ENCODE peak calls at places on chromosomes 12 and 14, in nine cellular contexts. R is OCI-LY7; M is T-helper 9 cell; W is NCI-H1092; X is AML-193; L is stimulated activated CD8-positive, alpha-beta memory T cell treated with anti-CD3 and anti-CD28 coated beads, Interleukin-15, amount 100 ng/mL, for 24 hours; Q is heart left ventricle; N is ELF-1; K is mammary epithelial cell. E is an unnamed sample.

GRCh38 chr12:27467641-27468040 is 21.1 kb downstream of the SMCO2 start:
- DNase-seq in R (no peak), M (no peak), W (no peak), X (no peak), L (no peak), Q (no peak), N (no peak), K (no peak), E (no peak)

GRCh38 chr12:105317453-105317852 is 13.0 kb upstream of the C12orf75 start:
- DNase-seq in R (no peak), M (no peak), W (no peak), X (no peak), L (no peak), Q (no peak), N (peak; percentile 24), K (peak; percentile 32), E (no peak)

GRCh38 chr12:4856556-4856955 is 53.1 kb upstream of the KCNA1 start:
- DNase-seq in R (no peak), M (no peak), W (peak; percentile 10), X (no peak), L (no peak), Q (no peak), N (no peak), K (no peak), E (no peak)

GRCh38 chr12:103495158-103495782 is 498 bp downstream of the C12orf42 start:
- DNase-seq in R (no peak), M (peak; percentile 30), W (peak; percentile 64), X (no peak), L (no peak), Q (no peak), N (peak; percentile 63), K (peak; percentile 45), E (no peak)

GRCh38 chr12:115972241-115972640 is 305.3 kb downstream of the MED13L start:
- DNase-seq in R (no peak), M (no peak), W (no peak), X (no peak), L (no peak), Q (no peak), N (no peak), K (no peak), E (no peak)

GRCh38 chr12:27460471-27460978 is 14.0 kb downstream of the SMCO2 start:
- DNase-seq in R (no peak), M (no peak), W (no peak), X (peak; percentile 27), L (no peak), Q (no peak), N (no peak), K (peak; percentile 67), E (no peak)

GRCh38 chr14:103057372-103058208 is at the start of gene CDC42BPB:
- DNase-seq in R (no peak), M (peak; percentile 48), W (peak; percentile 86), X (no peak), L (no peak), Q (peak; percentile 95), N (peak; percentile 79), K (peak; percentile 90), E (peak; percentile 82)

GRCh38 chr12:32305163-32305562 is 94.2 kb upstream of the FGD4 start:
- DNase-seq in R (peak; percentile 49), M (no peak), W (no peak), X (peak; percentile 35), L (no peak), Q (no peak), N (no peak), K (no peak), E (no peak)

GRCh38 chr12:32561931-32562341 is 117.2 kb upstream of the DNM1L start:
- DNase-seq in R (no peak), M (no peak), W (no peak), X (no peak), L (no peak), Q (no peak), N (no peak), K (no peak), E (no peak)

GRCh38 chr14:89576132-89576923 is 159.3 kb upstream of the FOXN3 start:
- DNase-seq in R (no peak), M (no peak), W (no peak), X (no peak), L (no peak), Q (no peak), N (peak; percentile 54), K (no peak), E (no peak)

GRCh38 chr14:73452341-73453191 is 5.8 kb downstream of the NUMB start:
- DNase-seq in R (peak; percentile 24), M (no peak), W (no peak), X (peak; percentile 45), L (no peak), Q (no peak), N (no peak), K (peak; percentile 39), E (no peak)

GRCh38 chr12:46404225-46404631 is 31.7 kb upstream of the SLC38A2 start:
- DNase-seq in R (no peak), M (no peak), W (no peak), X (no peak), L (no peak), Q (no peak), N (no peak), K (no peak), E (no peak)

GRCh38 chr12:110317921-110318320 is 36.9 kb downstream of the ATP2A2 start:
- DNase-seq in R (no peak), M (no peak), W (no peak), X (no peak), L (no peak), Q (no peak), N (no peak), K (peak; percentile 55), E (no peak)

GRCh38 chr12:56593909-56594621 is 36.1 kb downstream of the BAZ2A start:
- DNase-seq in R (peak; percentile 72), M (peak; percentile 43), W (no peak), X (peak; percentile 41), L (peak; percentile 21), Q (no peak), N (peak; percentile 95), K (peak; percentile 59), E (peak; percentile 71)

GRCh38 chr12:120222288-120222832 is 21.4 kb upstream of the RPLP0 start:
- DNase-seq in R (no peak), M (no peak), W (no peak), X (no peak), L (no peak), Q (no peak), N (no peak), K (no peak), E (no peak)

GRCh38 chr12:11059784-11060183 is 2.3 kb downstream of the TAS2R46 start:
- DNase-seq in R (no peak), M (no peak), W (no peak), X (no peak), L (no peak), Q (no peak), N (no peak), K (peak; percentile 7), E (no peak)

GRCh38 chr12:131114942-131115584 is 161.4 kb downstream of the ADGRD1 start:
- DNase-seq in R (no peak), M (no peak), W (no peak), X (no peak), L (no peak), Q (no peak), N (no peak), K (no peak), E (no peak)

GRCh38 chr14:22689186-22689585 is 45.0 kb upstream of the OR6J1 start:
- DNase-seq in R (no peak), M (no peak), W (no peak), X (peak; percentile 3), L (no peak), Q (no peak), N (peak; percentile 17), K (peak; percentile 96), E (no peak)

GRCh38 chr12:107379852-107380567 is 286.7 kb upstream of the CRY1 start:
- DNase-seq in R (no peak), M (no peak), W (peak; percentile 44), X (no peak), L (no peak), Q (no peak), N (no peak), K (peak; percentile 76), E (no peak)

GRCh38 chr12:89183985-89184435 is 168.3 kb downstream of the DUSP6 start:
- DNase-seq in R (no peak), M (no peak), W (no peak), X (no peak), L (no peak), Q (peak; percentile 32), N (no peak), K (peak; percentile 67), E (peak; percentile 84)

GRCh38 chr12:71548906-71549305 is 109.3 kb downstream of the LGR5 start:
- DNase-seq in R (no peak), M (no peak), W (no peak), X (no peak), L (no peak), Q (no peak), N (no peak), K (no peak), E (no peak)

GRCh38 chr14:101187816-101188570 is 284.5 kb upstream of the RTL1 start:
- DNase-seq in R (no peak), M (no peak), W (no peak), X (no peak), L (no peak), Q (no peak), N (no peak), K (no peak), E (peak; percentile 50)

GRCh38 chr14:104359301-104359968 is 220.1 kb upstream of the C14orf180 start:
- DNase-seq in R (no peak), M (no peak), W (no peak), X (no peak), L (no peak), Q (no peak), N (no peak), K (no peak), E (no peak)

GRCh38 chr12:53298154-53298553 is 1.3 kb upstream of the MYG1 start:
- DNase-seq in R (no peak), M (no peak), W (no peak), X (peak; percentile 65), L (no peak), Q (no peak), N (no peak), K (no peak), E (no peak)

GRCh38 chr12:95195122-95195521 is 22.1 kb downstream of the FGD6 start:
- DNase-seq in R (no peak), M (no peak), W (no peak), X (no peak), L (no peak), Q (no peak), N (no peak), K (no peak), E (no peak)

GRCh38 chr12:11765817-11766794 is 116.6 kb downstream of the ETV6 start:
- DNase-seq in R (no peak), M (no peak), W (no peak), X (peak; percentile 88), L (peak; percentile 4), Q (peak; percentile 27), N (peak; percentile 37), K (peak; percentile 29), E (no peak)

GRCh38 chr14:104957146-104958113 is 20.7 kb downstream of the AHNAK2 start:
- DNase-seq in R (no peak), M (no peak), W (no peak), X (no peak), L (no peak), Q (peak; percentile 8), N (no peak), K (no peak), E (no peak)